ENCODE peak calls at places on chromosome X, in six cellular contexts. M is NT2/D1; X is CD4-positive, alpha-beta T cell; U is lung; D is ascending aorta; J is ovary. H is an unnamed sample. For H3K9me3, the result is how much of the 10 kb centered on the place peaks cover.

GRCh38 chrX:106999002-106999975 is 723 bp downstream of the MORC4 start:
- DNase-seq in M (no peak), X (peak), U (peak), D (no peak), J (peak), H (no peak)

GRCh38 chrX:17535229-17535628 is 160.2 kb downstream of the NHS start:
- DNase-seq in M (no peak), X (peak), U (no peak), D (no peak), J (no peak), H (no peak)

GRCh38 chrX:155767101-155767878 is 113.9 kb upstream of the VAMP7 start:
- DNase-seq in M (no peak), X (no peak), U (peak), D (no peak), J (peak), H (no peak)

GRCh38 chrX:75746891-75747639 is 38.0 kb downstream of the MAGEE2 start:
- DNase-seq in M (peak), X (peak), U (peak), D (no peak), J (peak), H (no peak)

GRCh38 chrX:14697453-14697852 is 168.1 kb downstream of the GLRA2 start:
- DNase-seq in M (peak), X (no peak), U (no peak), D (no peak), J (no peak), H (no peak)

GRCh38 chrX:111645607-111646006 is 35.4 kb upstream of the ALG13 start:
- DNase-seq in M (no peak), X (no peak), U (no peak), D (no peak), J (no peak), H (no peak)

GRCh38 chrX:151680805-151681204 is 14.5 kb upstream of the PRRG3 start:
- DNase-seq in M (peak), X (peak), U (peak), D (no peak), J (no peak), H (no peak)

GRCh38 chrX:20947411-20947912 is 426.8 kb upstream of the CNKSR2 start:
- DNase-seq in M (peak), X (no peak), U (no peak), D (no peak), J (no peak), H (no peak)

GRCh38 chrX:96692454-96692853 is 7.8 kb downstream of the DIAPH2 start:
- DNase-seq in M (no peak), X (no peak), U (no peak), D (no peak), J (no peak), H (no peak)

GRCh38 chrX:19382500-19383145 is 38.9 kb downstream of the PDHA1 start:
- DNase-seq in M (peak), X (peak), U (peak), D (no peak), J (no peak), H (no peak)

GRCh38 chrX:20235755-20236154 is 31.0 kb downstream of the RPS6KA3 start:
- DNase-seq in M (no peak), X (no peak), U (no peak), D (no peak), J (no peak), H (no peak)

GRCh38 chrX:63657821-63658220 is 127.2 kb downstream of the ARHGEF9 start:
- DNase-seq in M (no peak), X (no peak), U (peak), D (peak), J (no peak), H (peak)

DNA sequence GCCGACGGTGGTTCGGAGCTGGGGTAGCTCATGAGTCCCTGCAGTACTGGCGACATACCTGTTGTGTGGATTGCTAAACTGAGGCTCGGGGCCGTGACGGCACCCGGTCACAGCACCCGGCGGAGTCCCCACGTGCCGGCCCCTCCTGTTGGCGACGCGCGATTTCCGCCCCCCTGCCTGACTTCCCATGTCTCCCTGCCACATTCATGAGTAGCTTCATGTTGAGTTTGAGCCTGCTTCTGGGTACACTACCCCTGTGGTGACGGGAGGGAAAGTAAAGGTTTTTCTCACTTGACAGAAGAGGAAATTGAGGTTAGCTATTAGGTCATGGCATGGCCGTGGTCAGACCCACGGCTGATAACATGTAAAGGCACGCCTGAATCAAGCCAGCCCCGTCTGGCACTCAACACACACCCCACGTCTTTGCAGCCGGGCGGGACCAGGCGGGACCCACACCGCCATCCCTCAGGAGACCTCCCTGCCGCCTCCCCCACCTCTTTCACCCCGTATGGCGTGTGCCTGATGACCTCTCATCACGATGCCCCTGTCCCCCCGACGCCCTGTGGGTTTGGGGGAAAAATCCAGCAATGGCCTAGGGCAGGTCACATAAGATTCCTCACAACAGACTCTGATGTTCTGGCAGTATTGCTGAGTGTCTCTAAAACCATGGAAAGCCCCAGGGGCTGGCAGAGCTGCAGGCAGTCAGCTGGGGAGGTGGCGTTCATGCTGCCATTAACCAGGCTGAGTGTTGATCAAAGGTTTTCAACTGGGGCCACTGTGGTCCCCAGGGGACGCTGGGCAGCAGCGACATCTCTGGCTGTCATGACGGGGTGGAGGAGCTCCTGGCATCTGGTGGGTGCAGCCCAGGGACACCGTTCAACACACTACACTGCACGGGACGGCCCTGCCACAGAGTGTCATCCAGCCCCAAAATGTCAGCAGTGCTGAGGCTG is 29.2 kb downstream of the P2RY8 start:
- DNase-seq in M (no peak), X (no peak), U (no peak), D (no peak), J (no peak), H (no peak)
- H3K9me3 ChIP-seq in M (under half), X (under half), U (under half), D (under half), J (under half), H (under half)

DNA sequence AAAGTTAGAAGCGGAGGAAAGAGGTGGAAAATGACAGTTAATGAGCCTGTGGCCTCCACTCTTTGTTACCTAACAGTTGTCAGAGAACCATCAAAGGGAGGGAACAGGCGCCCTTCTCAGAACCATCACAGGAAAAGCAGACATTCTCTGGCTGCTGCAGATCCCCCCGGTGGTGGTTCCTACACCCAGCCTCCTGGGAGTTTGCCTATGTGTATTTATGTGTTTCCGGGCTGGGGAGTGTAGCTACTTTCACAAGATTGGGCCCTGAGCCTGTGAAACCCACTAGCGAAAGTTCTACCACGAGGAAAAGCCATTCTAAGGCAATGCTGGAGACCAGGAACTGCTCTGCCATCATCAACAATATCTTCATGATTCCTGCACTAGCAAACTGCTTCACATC is 52.7 kb upstream of the BCOR start:
- DNase-seq in M (no peak), X (no peak), U (no peak), D (no peak), J (no peak), H (no peak)
- H3K9me3 ChIP-seq in M (under half), X (under half), U (under half), D (under half), J (under half), H (under half)

GRCh38 chrX:154310991-154311541 is 15.5 kb downstream of the TKTL1 start:
- DNase-seq in M (no peak), X (no peak), U (no peak), D (no peak), J (no peak), H (no peak)
- H3K9me3 ChIP-seq in M (under half), X (under half), U (under half), D (under half), J (under half), H (under half)

DNA sequence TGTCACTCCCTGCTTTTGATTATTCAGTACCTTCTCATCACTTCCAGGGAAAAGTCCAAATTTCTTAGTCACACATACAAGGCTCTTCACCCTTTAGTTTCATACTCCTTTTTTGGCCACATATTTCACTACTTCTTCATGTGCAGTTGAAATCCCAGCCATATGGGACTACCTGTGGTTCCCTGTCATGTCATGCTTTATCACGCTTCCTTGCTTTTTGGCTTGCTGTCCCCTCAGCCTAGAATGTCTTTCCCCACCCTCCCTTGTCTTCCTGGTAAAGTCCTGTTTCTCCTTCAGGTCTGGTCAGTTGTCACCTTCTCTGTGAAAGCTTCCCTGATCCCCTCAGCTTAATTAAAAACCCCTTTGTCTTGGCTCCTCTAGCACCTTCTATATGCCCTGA is 163.8 kb downstream of the AFF2 start:
- DNase-seq in M (no peak), X (no peak), U (no peak), D (no peak), J (no peak), H (no peak)
- H3K9me3 ChIP-seq in M (under half), X (under half), U (under half), D (under half), J (under half), H (under half)

H was measured in RWPE2.